ENCODE peak calls at places on chromosome X, in five cellular contexts. R is NCI-H446 treated with DMSO at 0.1 percent for 48 hours; K is effector memory CD4-positive, alpha-beta T cell; B is neuronal stem cell; D is activated CD4-positive, alpha-beta T cell treated with anti-CD3 and anti-CD28 coated beads, Interleukin-2, amount 50 U/mL, for 1 hour. Q is an unnamed sample.

GRCh38 chrX:122055450-122055849 is 1008.0 kb downstream of the GLUD2 start:
- DNase-seq in R (no peak), D (no peak), B (no peak), K (no peak), Q (no peak)

GRCh38 chrX:154748712-154749339 is 2.1 kb downstream of the GAB3 start:
- DNase-seq in B (peak), K (no peak), D (no peak), R (peak), Q (no peak)

GRCh38 chrX:78092296-78092695 is 11.8 kb upstream of the PGK1 start:
- DNase-seq in R (no peak), B (no peak), K (no peak), D (no peak), Q (no peak)

GRCh38 chrX:69600182-69600581 is 15.7 kb upstream of the EDA start:
- DNase-seq in D (no peak), K (no peak), R (no peak), B (no peak), Q (no peak)

GRCh38 chrX:56284269-56284668 is 52.1 kb downstream of the KLF8 start:
- DNase-seq in D (no peak), K (no peak), B (no peak), R (no peak), Q (no peak)

GRCh38 chrX:46317158-46317557 is 228.1 kb downstream of the ZNF674 start:
- DNase-seq in D (no peak), B (no peak), K (no peak), R (no peak), Q (no peak)

GRCh38 chrX:19658030-19658429 is 142.7 kb upstream of the MAP3K15 start:
- DNase-seq in R (no peak), D (no peak), K (no peak), B (no peak), Q (no peak)

GRCh38 chrX:71996138-71996537 is 85.5 kb downstream of the NHSL2 start:
- DNase-seq in R (no peak), K (no peak), B (no peak), D (no peak), Q (no peak)

GRCh38 chrX:17078031-17078730 is 131.7 kb downstream of the REPS2 start:
- DNase-seq in B (no peak), D (no peak), K (no peak), R (no peak), Q (no peak)

GRCh38 chrX:100647739-100648138 is 3.7 kb downstream of the SRPX2 start:
- DNase-seq in R (no peak), B (no peak), D (no peak), K (no peak), Q (no peak)